ENCODE peak calls at places on chromosomes 7 and 10, in eight cellular contexts. G is HCEC 1CT, M is naive B cell, A is heart left ventricle, Y is colonic mucosa, N is glutamatergic neuron, S is fibroblast of lung, J is choroid plexus epithelial cell. Q is an unnamed sample.

GRCh38 chr10:79002336-79002735 is 66.4 kb upstream of the ZMIZ1 start:
- DNase-seq in A (peak), G (no peak), Y (no peak), N (no peak), S (no peak), J (no peak), M (no peak), Q (no peak)

GRCh38 chr10:27207350-27207749 is 33.2 kb downstream of the ACBD5 start:
- DNase-seq in G (no peak), S (no peak), M (no peak), A (no peak), N (no peak), Y (no peak), J (no peak), Q (no peak)

GRCh38 chr10:1036341-1036791 is 10.7 kb upstream of the IDI2 start:
- DNase-seq in J (peak), S (peak), Y (no peak), G (peak), N (no peak), M (no peak), A (no peak), Q (no peak)

GRCh38 chr7:815284-816216 is 16.7 kb upstream of the SUN1 start:
- DNase-seq in S (no peak), Y (peak), J (no peak), M (no peak), A (peak), G (no peak), N (peak), Q (no peak)

GRCh38 chr10:1581189-1581588 is 156.1 kb downstream of the ADARB2 start:
- DNase-seq in A (no peak), N (no peak), G (no peak), M (no peak), S (no peak), Y (no peak), J (no peak), Q (no peak)

GRCh38 chr7:55006499-55006898 is 12.3 kb upstream of the EGFR start:
- DNase-seq in A (no peak), J (no peak), Y (no peak), N (no peak), G (no peak), M (no peak), S (no peak), Q (no peak)

GRCh38 chr10:33986515-33986914 is 652.0 kb upstream of the NRP1 start:
- DNase-seq in J (no peak), N (no peak), M (no peak), G (no peak), Y (no peak), A (no peak), S (no peak), Q (no peak)

GRCh38 chr10:1063232-1063862 is 7.2 kb downstream of the WDR37 start:
- DNase-seq in G (no peak), Y (no peak), N (no peak), J (no peak), S (no peak), M (no peak), A (no peak), Q (no peak)

GRCh38 chr7:80529362-80529761 is 17.5 kb upstream of the GNAT3 start:
- DNase-seq in M (no peak), Y (no peak), N (no peak), S (no peak), J (peak), G (no peak), A (no peak), Q (no peak)

GRCh38 chr10:51000164-51000563 is 74.1 kb upstream of the PRKG1 start:
- DNase-seq in N (no peak), M (no peak), A (no peak), Y (no peak), G (peak), J (peak), S (peak), Q (no peak)

GRCh38 chr10:100738055-100738827 is 7.1 kb upstream of the PAX2 start:
- DNase-seq in N (no peak), Y (no peak), M (no peak), J (no peak), A (no peak), S (no peak), G (no peak), Q (no peak)

GRCh38 chr7:66522518-66522917 is 106.2 kb upstream of the KCTD7 start:
- DNase-seq in S (no peak), M (no peak), J (no peak), Y (no peak), N (no peak), G (no peak), A (no peak), Q (peak)

GRCh38 chr10:11113156-11113555 is 95.5 kb downstream of the CELF2 start:
- DNase-seq in Y (no peak), S (no peak), G (no peak), A (no peak), J (no peak), M (peak), N (no peak), Q (no peak)

GRCh38 chr7:22371878-22372277 is 14.9 kb upstream of the RAPGEF5 start:
- DNase-seq in N (no peak), M (no peak), Y (no peak), J (no peak), S (no peak), G (no peak), A (no peak), Q (no peak)

GRCh38 chr7:12826079-12826478 is 138.6 kb downstream of the ARL4A start:
- DNase-seq in Y (no peak), N (no peak), M (no peak), S (no peak), A (no peak), G (no peak), J (no peak), Q (no peak)

GRCh38 chr7:77457779-77458178 is 41.6 kb upstream of the GSAP start:
- DNase-seq in G (no peak), M (no peak), N (no peak), J (no peak), A (no peak), S (no peak), Y (no peak), Q (no peak)

GRCh38 chr7:134421998-134422397 is 36.9 kb downstream of the AKR1B1 start:
- DNase-seq in Y (no peak), S (no peak), A (no peak), N (no peak), M (no peak), G (no peak), J (no peak), Q (peak)

GRCh38 chr7:74183653-74184450 is 9.7 kb downstream of the EIF4H start:
- DNase-seq in J (no peak), S (no peak), G (no peak), Y (peak), A (no peak), M (no peak), N (no peak), Q (no peak)

GRCh38 chr10:17200885-17201164 is 647 bp downstream of the TRDMT1 start:
- DNase-seq in M (no peak), J (peak), N (no peak), A (no peak), S (peak), G (peak), Y (peak), Q (peak)

GRCh38 chr10:14688606-14689005 is 86.1 kb downstream of the FAM107B start:
- DNase-seq in J (peak), S (peak), A (no peak), N (no peak), M (no peak), Y (no peak), G (peak), Q (peak)

GRCh38 chr7:1909476-1909875 is 239.4 kb downstream of the ELFN1 start:
- DNase-seq in Y (no peak), N (no peak), G (no peak), M (no peak), A (no peak), J (no peak), S (no peak), Q (no peak)

GRCh38 chr7:64876792-64877713 is 26.0 kb upstream of the ZNF273 start:
- DNase-seq in M (peak), N (peak), A (peak), J (peak), S (no peak), Y (peak), G (no peak), Q (no peak)

GRCh38 chr7:158495780-158496179 is 91.8 kb downstream of the PTPRN2 start:
- DNase-seq in S (no peak), J (peak), M (no peak), Y (no peak), A (no peak), N (peak), G (peak), Q (peak)

GRCh38 chr7:105743351-105743812 is 133.0 kb downstream of the ATXN7L1 start:
- DNase-seq in S (no peak), G (no peak), Y (no peak), J (no peak), A (no peak), M (peak), N (no peak), Q (no peak)

GRCh38 chr7:75998038-75998437 is 3.6 kb upstream of the TMEM120A start:
- DNase-seq in N (no peak), Y (no peak), J (no peak), S (no peak), M (no peak), G (no peak), A (no peak), Q (no peak)

GRCh38 chr7:47448971-47449370 is 132.9 kb downstream of the TNS3 start:
- DNase-seq in N (no peak), S (no peak), M (no peak), Y (no peak), G (no peak), J (no peak), A (no peak), Q (no peak)

GRCh38 chr10:100637785-100638184 is 102.0 kb downstream of the HIF1AN start:
- DNase-seq in M (no peak), S (no peak), J (peak), N (peak), Y (no peak), G (peak), A (no peak), Q (peak)

Q was measured in H4.